ENCODE peak calls at places on chromosomes 16 and 17, in five cellular contexts. W is A549, G is ovary, P is transverse colon, E is stomach. I is an unnamed sample.

GRCh38 chr17:10674696-10675095 is 17.6 kb upstream of the MYH3 start:
- DNase-seq in W (no peak), G (no peak), P (no peak), E (no peak), I (no peak)

GRCh38 chr17:58156839-58157803 is 8.9 kb downstream of the OR4D1 start:
- DNase-seq in W (peak; percentile 50), G (no peak), P (peak; percentile 12), E (no peak), I (no peak)

GRCh38 chr17:36808181-36808661 is 129.1 kb upstream of the LHX1 start:
- DNase-seq in W (no peak), G (no peak), P (no peak), E (no peak), I (no peak)

GRCh38 chr17:49749730-49750129 is 14.2 kb downstream of the FAM117A start:
- DNase-seq in W (no peak), G (no peak), P (no peak), E (no peak), I (no peak)

GRCh38 chr16:86751081-86752030 is 173.0 kb downstream of the FOXL1 start:
- DNase-seq in W (peak; percentile 13), G (no peak), P (no peak), E (no peak), I (no peak)

GRCh38 chr17:82912571-82913089 is 72.8 kb upstream of the ZNF750 start:
- DNase-seq in W (no peak), G (no peak), P (no peak), E (no peak), I (no peak)

GRCh38 chr16:75080205-75081029 is 36.2 kb downstream of the LDHD start:
- DNase-seq in W (no peak), G (no peak), P (no peak), E (no peak), I (no peak)

GRCh38 chr16:49643429-49644142 is 212.3 kb downstream of the ZNF423 start:
- DNase-seq in W (no peak), G (no peak), P (no peak), E (no peak), I (no peak)

GRCh38 chr16:80029381-80029630 is 428.8 kb upstream of the MAF start:
- DNase-seq in W (no peak), G (no peak), P (no peak), E (no peak), I (no peak)

DNA sequence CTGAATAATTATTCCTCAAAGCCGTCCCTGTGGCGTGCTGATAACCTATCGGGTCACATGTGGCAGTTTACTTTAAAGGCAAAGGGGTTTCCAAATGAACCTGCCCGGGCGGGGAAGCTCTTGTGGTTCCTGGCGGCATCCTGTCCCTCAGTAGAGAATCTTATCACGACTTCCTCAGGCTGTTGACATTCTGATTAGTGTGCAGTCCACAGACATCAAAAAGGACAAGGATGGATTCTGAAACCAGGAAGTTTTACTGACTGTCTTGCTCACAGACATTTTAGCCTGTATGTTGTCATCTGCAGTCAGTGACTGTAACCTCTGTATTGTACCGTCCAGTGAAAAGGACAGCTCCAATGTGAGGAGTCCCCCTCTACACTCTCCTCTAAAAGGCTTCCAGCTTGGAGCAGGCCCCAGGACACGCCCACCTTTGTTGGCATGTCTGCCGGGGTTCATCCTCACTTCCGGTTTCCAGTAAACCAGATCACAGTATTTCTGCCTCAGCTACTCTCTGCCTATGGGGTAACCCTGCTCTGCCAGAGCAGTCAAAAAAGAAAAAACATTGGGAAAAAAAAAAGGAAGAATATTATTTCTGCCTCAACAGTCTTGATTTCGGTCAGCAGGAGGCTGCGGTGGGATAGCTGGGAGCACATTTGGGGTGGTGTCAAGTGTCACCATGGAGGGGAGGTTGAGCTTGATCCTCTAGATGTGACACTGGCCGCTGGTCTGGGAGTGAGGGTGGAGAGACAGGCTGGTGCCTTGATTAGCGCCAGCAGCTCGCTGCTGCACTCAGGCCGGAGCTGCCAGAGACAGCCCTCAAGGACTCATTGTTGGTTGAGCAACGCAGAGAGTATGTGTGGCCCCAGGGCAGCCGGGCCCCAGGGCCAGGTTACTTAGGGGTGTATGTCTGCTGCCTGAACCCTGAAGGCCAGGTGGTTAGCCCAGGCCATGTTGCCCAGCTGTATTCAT is 89.0 kb upstream of the DNAH17 start:
- DNase-seq in W (no peak), G (no peak), P (no peak), E (no peak), I (no peak)
- H3K27ac ChIP-seq in W (peak overlapping the region; percentile 71), G (no peak overlapping the region), P (peak overlapping the region; percentile 1), E (peak overlapping the region; percentile 60), I (peak overlapping the region; percentile 41)

DNA sequence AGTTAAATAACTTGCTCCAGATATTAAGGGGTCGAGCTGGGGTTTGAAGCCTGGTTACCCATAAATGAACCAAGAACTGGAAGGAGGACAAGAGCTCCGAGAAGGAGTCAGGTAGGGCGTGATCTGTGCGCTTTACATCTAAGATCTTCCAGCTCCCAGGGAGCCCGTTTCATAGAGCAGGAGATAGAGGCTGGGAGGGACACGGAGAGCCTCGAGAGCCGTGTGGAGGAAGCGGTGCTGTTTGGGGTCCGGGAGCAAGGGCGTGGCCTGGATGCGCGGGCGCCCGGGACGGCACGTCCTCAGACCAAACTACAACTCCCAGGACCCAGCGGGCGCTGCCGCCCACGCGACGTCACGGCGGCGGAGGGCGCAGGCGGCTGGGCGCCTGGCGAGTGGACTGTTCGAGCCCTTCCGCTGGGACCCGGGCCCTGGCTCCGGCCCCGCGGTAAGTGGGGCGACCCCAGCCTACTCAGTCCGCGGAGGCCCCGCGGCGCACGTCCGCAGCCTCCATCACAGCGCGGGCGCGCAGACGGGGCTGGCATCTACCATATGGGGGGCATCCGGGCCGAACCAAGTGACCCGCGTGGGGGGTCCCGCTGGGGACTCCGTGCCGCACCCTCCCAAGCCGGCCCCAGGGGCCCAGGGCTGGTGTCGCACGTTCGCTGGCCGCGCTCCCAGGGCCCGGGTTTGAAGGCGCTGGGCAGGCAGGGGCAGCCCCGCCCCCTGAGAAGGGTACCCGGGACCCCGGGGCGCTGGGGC is at the start of gene BCKDK:
- DNase-seq in W (peak; percentile 75), G (peak; percentile 73), P (peak; percentile 77), E (peak; percentile 73), I (peak; percentile 88)
- TF ChIP-seq EP300 in W (peak; percentile 12), G (no peak), P (no peak), E (no peak), I (no peak)

GRCh38 chr16:47110939-47111338 is 32.8 kb downstream of the NETO2 start:
- DNase-seq in W (peak; percentile 23), G (no peak), P (no peak), E (no peak), I (no peak)

GRCh38 chr16:47113130-47113529 is 30.6 kb downstream of the NETO2 start:
- DNase-seq in W (no peak), G (no peak), P (no peak), E (no peak), I (no peak)

GRCh38 chr16:47109361-47109760 is 34.4 kb downstream of the NETO2 start:
- DNase-seq in W (no peak), G (no peak), P (no peak), E (no peak), I (no peak)
- TF ChIP-seq CTCF in W (no peak), G (no peak), P (no peak), E (no peak), I (no peak)

DNA sequence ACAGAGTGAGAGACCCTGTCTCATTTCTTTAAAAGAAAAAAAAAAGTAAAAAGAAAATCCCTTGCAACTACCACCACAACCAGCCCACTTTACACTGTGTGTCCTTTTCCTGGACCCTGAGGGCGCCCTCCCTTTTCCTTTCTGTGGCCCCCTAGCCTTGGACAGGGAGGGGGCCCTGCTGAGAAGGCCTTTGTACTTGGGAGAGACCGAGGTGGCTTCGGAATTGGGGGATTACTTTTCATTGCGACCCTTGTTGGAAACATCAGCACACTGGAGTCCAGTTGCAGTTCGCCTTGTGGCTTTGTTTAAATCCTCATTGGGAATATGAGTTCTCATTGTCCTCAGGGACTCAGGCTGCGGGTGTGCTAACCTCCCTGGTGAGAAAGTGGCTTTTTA is 9.4 kb upstream of the DNASE1 start:
- DNase-seq in W (no peak), G (no peak), P (no peak), E (no peak), I (peak; percentile 39)
- H3K27ac ChIP-seq in W (peak overlapping the region; percentile 51), G (no peak overlapping the region), P (no peak overlapping the region), E (no peak overlapping the region), I (no peak overlapping the region)

GRCh38 chr16:66936462-66936861 is 1.1 kb downstream of the CES2 start:
- DNase-seq in W (no peak), G (no peak), P (peak; percentile 51), E (peak; percentile 37), I (no peak)

GRCh38 chr16:66935319-66936011 is at the start of gene CES2:
- DNase-seq in W (no peak), G (no peak), P (peak; percentile 93), E (peak; percentile 86), I (no peak)

GRCh38 chr16:66933776-66934137 is 445 bp downstream of the CIAO2B start:
- DNase-seq in W (no peak), G (no peak), P (no peak), E (no peak), I (no peak)

GRCh38 chr16:66932076-66932475 is 2.1 kb downstream of the CIAO2B start:
- DNase-seq in W (no peak), G (no peak), P (no peak), E (peak; percentile 28), I (no peak)

GRCh38 chr16:66934138-66934838 is at the start of gene CIAO2B:
- DNase-seq in W (peak; percentile 88), G (peak; percentile 89), P (peak; percentile 93), E (peak; percentile 92), I (peak; percentile 94)
- TF ChIP-seq EP300 in W (no peak), G (no peak), P (no peak), E (no peak), I (no peak)

DNA sequence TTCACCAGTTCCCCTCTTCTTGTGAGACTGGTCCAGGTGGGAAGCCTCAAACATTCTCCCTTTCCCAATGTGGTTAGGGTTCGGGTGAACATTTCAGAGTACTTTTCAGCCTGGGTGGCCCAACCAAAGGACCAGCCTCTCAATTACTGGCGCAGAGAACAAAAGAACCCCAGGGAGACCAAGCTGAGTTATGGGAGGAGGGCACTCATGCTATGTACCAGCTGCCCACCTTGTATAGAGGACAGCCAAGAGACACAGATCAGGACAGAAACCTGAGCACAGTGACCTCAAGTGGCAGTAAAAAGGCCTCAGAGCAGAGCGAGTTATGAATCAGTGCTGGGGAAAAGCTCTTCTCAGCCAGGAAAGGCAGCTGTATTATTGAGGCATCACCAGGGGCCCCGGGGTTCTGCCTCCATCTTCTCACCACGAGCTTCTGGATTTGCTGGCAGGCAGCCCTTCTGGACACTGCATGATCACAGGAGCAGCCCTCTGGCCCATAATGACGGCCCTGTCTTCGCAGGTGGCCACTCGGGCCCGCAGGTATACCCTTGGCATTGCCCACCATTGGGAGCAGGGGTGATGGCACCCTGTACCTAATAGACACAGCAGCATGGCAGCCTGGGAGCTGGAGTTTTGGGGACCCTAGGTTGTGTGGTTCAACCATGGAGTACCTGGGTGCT is 3.8 kb downstream of the G6PC3 start:
- DNase-seq in W (no peak), G (no peak), P (no peak), E (no peak), I (no peak)
- TF ChIP-seq CTCF in W (no peak), G (no peak), P (no peak), E (no peak), I (no peak)

I was measured in sigmoid colon.